ENCODE peak calls at places on chromosomes 4 and X, in four cellular contexts. O, J, B and U are unnamed samples.

GRCh38 chrX:5042563-5042962 is 1186.1 kb downstream of the NLGN4X start:
- DNase-seq in B (no peak), J (no peak), O (no peak), U (no peak)

GRCh38 chr4:102169345-102169744 is 175.9 kb downstream of the SLC39A8 start:
- DNase-seq in J (no peak), B (peak), O (no peak), U (no peak)

GRCh38 chr4:74473155-74473811 is 28.3 kb downstream of the AREG start:
- DNase-seq in J (no peak), B (no peak), O (peak), U (peak)

GRCh38 chr4:84995386-84995785 is 28.9 kb upstream of the WDFY3 start:
- DNase-seq in B (no peak), O (no peak), J (peak), U (no peak)

GRCh38 chrX:44974462-44974861 is 101.5 kb downstream of the KDM6A start:
- DNase-seq in J (no peak), O (peak), B (no peak), U (peak)

GRCh38 chr4:53782468-53782865 is 191.2 kb upstream of the LNX1 start:
- DNase-seq in O (no peak), J (no peak), B (no peak), U (no peak)

GRCh38 chr4:138710297-138710696 is 305.3 kb upstream of the NOCT start:
- DNase-seq in J (no peak), O (no peak), B (no peak), U (no peak)

GRCh38 chr4:16284050-16284449 is 57.8 kb upstream of the TAPT1 start:
- DNase-seq in O (no peak), J (no peak), B (no peak), U (no peak)

GRCh38 chr4:143700060-143700419 is 435 bp downstream of the FREM3 start:
- DNase-seq in J (no peak), B (peak), O (peak), U (no peak)

GRCh38 chr4:38131371-38132139 is 171.4 kb downstream of the PTTG2 start:
- DNase-seq in J (no peak), O (no peak), B (no peak), U (no peak)

GRCh38 chr4:10129196-10130185 is 12.9 kb upstream of the WDR1 start:
- DNase-seq in J (peak), O (no peak), B (no peak), U (no peak)

GRCh38 chrX:71910526-71911022 is at the start of gene NHSL2:
- DNase-seq in J (no peak), O (peak), B (peak), U (no peak)

GRCh38 chrX:139750390-139750789 is 42.4 kb upstream of the MCF2 start:
- DNase-seq in B (no peak), J (no peak), O (peak), U (no peak)

GRCh38 chr4:3288571-3289094 is 4.2 kb upstream of the RGS12 start:
- DNase-seq in O (no peak), J (no peak), B (no peak), U (no peak)

GRCh38 chrX:48688531-48689142 is 5.0 kb downstream of the WAS start:
- DNase-seq in O (no peak), J (no peak), B (no peak), U (no peak)

GRCh38 chrX:39195156-39195555 is 393.9 kb downstream of the MID1IP1 start:
- DNase-seq in O (no peak), B (no peak), J (no peak), U (no peak)

GRCh38 chrX:43969504-43970501 is 3.4 kb downstream of the NDP start:
- DNase-seq in O (peak), J (peak), B (no peak), U (peak)

GRCh38 chr4:38804654-38805295 is at the start of gene TLR1:
- DNase-seq in J (no peak), O (peak), B (no peak), U (peak)

GRCh38 chr4:145731026-145731425 is 51.1 kb downstream of the C4orf51 start:
- DNase-seq in O (no peak), J (no peak), B (no peak), U (no peak)

GRCh38 chr4:128876194-128876593 is 66.7 kb downstream of the JADE1 start:
- DNase-seq in B (no peak), O (no peak), J (no peak), U (no peak)

GRCh38 chr4:32334759-32335158 is 1614.6 kb downstream of the PCDH7 start:
- DNase-seq in B (no peak), O (no peak), J (no peak), U (no peak)

GRCh38 chr4:28772066-28772465 is 1911.4 kb downstream of the STIM2 start:
- DNase-seq in J (no peak), O (peak), B (no peak), U (no peak)

GRCh38 chr4:53151489-53151788 is 214.4 kb downstream of the SCFD2 start:
- DNase-seq in O (no peak), J (no peak), B (no peak), U (no peak)

GRCh38 chr4:140653718-140654515 is 85.2 kb upstream of the UCP1 start:
- DNase-seq in O (peak), B (no peak), J (no peak), U (no peak)

GRCh38 chr4:166594326-166594946 is 639.9 kb downstream of the SPOCK3 start:
- DNase-seq in O (peak), B (peak), J (no peak), U (no peak)

GRCh38 chr4:153776601-153777000 is 12.3 kb downstream of the SFRP2 start:
- DNase-seq in O (no peak), J (no peak), B (no peak), U (no peak)

GRCh38 chr4:89173336-89174090 is 62.2 kb downstream of the TIGD2 start:
- DNase-seq in O (no peak), J (no peak), B (no peak), U (no peak)

GRCh38 chr4:44679060-44679459 is 840 bp downstream of the GUF1 start:
- DNase-seq in J (no peak), O (no peak), B (no peak), U (peak)

GRCh38 chrX:13652256-13653021 is 502 bp upstream of the TCEANC start:
- DNase-seq in O (peak), B (no peak), J (no peak), U (peak)

GRCh38 chr4:26713563-26714145 is 129.8 kb downstream of the TBC1D19 start:
- DNase-seq in B (no peak), O (no peak), J (no peak), U (no peak)

GRCh38 chr4:15034071-15034764 is 31.9 kb downstream of the CPEB2 start:
- DNase-seq in B (no peak), O (peak), J (peak), U (peak)